ENCODE peak calls at places on chromosomes 16 and 17, in seven cellular contexts. O is A673, V is astrocyte, B is psoas muscle, Z is heart left ventricle, E is neural progenitor cell, H is left lung. T is an unnamed sample.

GRCh38 chr17:2939714-2940351 is 123.6 kb downstream of the OR1D5 start:
- DNase-seq in O (no peak), V (no peak), B (no peak), Z (no peak), E (no peak), H (no peak), T (no peak)

GRCh38 chr16:74291176-74291575 is 5.4 kb upstream of the PSMD7 start:
- DNase-seq in O (no peak), V (no peak), B (no peak), Z (no peak), E (no peak), H (no peak), T (no peak)

GRCh38 chr16:24944206-24944605 is 71.0 kb downstream of the ARHGAP17 start:
- DNase-seq in O (no peak), V (no peak), B (no peak), Z (no peak), E (no peak), H (no peak), T (no peak)

GRCh38 chr17:68809148-68809547 is 146.0 kb downstream of the ABCA8 start:
- DNase-seq in O (no peak), V (no peak), B (no peak), Z (no peak), E (no peak), H (no peak), T (no peak)

GRCh38 chr16:16143038-16143763 is 80.1 kb downstream of the ABCC6 start:
- DNase-seq in O (peak; percentile 17), V (no peak), B (no peak), Z (no peak), E (peak; percentile 37), H (no peak), T (peak; percentile 34)

GRCh38 chr16:57541754-57542435 is 548 bp upstream of the ADGRG5 start:
- DNase-seq in O (no peak), V (no peak), B (no peak), Z (no peak), E (no peak), H (no peak), T (no peak)

GRCh38 chr17:79993390-79994221 is 42.1 kb downstream of the TBC1D16 start:
- DNase-seq in O (peak; percentile 45), V (peak; percentile 59), B (peak; percentile 92), Z (peak; percentile 88), E (peak; percentile 32), H (peak; percentile 85), T (peak; percentile 80)

GRCh38 chr17:79968116-79968515 is 67.6 kb downstream of the TBC1D16 start:
- DNase-seq in O (peak; percentile 42), V (no peak), B (no peak), Z (no peak), E (peak; percentile 74), H (no peak), T (no peak)

GRCh38 chr16:28187595-28188004 is 24.2 kb downstream of the XPO6 start:
- DNase-seq in O (no peak), V (no peak), B (no peak), Z (no peak), E (no peak), H (no peak), T (no peak)

GRCh38 chr16:28188085-28188916 is 23.5 kb downstream of the XPO6 start:
- DNase-seq in O (peak; percentile 87), V (no peak), B (no peak), Z (no peak), E (no peak), H (no peak), T (no peak)

GRCh38 chr16:28189237-28189636 is 22.5 kb downstream of the XPO6 start:
- DNase-seq in O (no peak), V (no peak), B (no peak), Z (no peak), E (no peak), H (no peak), T (no peak)

GRCh38 chr16:28184625-28185024 is 27.1 kb downstream of the XPO6 start:
- DNase-seq in O (no peak), V (no peak), B (no peak), Z (no peak), E (no peak), H (no peak), T (no peak)

GRCh38 chr16:28186752-28187151 is 25.0 kb downstream of the XPO6 start:
- DNase-seq in O (peak; percentile 31), V (peak; percentile 38), B (no peak), Z (no peak), E (no peak), H (no peak), T (no peak)
- H3K4me1 ChIP-seq in O (peaks cover 56% of the 10 kb centered on the region), V (peaks cover 21% of the 10 kb centered on the region), B (peaks cover 31% of the 10 kb centered on the region), Z (peaks cover 16% of the 10 kb centered on the region), E (peaks cover 6% of the 10 kb centered on the region), H (peaks cover 61% of the 10 kb centered on the region), T (peaks cover 10% of the 10 kb centered on the region)

DNA sequence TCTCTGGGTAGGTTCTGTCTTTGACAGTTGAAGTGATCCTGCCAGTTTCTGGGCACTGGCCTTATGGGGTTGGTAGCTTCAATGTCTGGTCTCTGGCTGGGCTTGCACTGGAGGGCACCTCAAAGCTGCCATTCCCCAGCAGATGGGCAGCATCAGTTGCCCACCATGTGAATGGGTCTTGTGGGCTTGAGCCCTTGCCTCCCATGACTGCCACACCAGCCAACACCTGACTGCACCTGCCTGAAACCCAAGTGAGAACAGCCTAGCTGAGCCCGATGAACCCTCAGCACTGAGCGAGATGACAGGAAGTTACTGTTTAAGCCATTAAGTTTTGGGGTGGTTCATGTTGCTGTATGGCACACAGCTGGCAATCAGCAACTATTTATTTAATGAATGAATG is 69.1 kb upstream of the AXIN2 start:
- DNase-seq in O (no peak), V (no peak), B (no peak), Z (no peak), E (no peak), H (no peak), T (no peak)
- H3K4me1 ChIP-seq in O (no peaks in the 10 kb centered on the region), V (peaks cover 19% of the 10 kb centered on the region), B (no peaks in the 10 kb centered on the region), Z (no peaks in the 10 kb centered on the region), E (no peaks in the 10 kb centered on the region), H (peaks cover 6% of the 10 kb centered on the region), T (no peaks in the 10 kb centered on the region)

DNA sequence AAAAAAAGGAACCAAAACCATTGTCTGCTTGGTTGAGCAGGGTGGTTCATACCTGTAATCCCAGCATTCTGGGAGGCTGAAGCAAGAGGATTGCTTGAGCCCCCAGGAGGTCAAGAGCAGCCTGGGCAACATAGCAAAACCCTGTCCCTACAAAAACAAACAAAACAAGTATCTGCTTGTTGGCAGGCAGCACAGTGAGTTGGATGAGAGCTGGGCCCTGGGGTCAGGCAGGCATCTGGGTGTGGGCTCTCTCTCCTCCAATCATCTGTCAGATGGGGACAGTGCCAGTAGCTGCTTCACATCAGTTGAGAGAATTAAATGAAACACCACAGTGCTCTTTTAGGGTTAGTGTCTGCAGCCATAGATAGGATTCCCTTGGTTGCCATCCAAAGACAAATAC is 5.8 kb downstream of the ARMC7 start:
- DNase-seq in O (no peak), V (no peak), B (no peak), Z (no peak), E (no peak), H (no peak), T (no peak)
- H3K4me1 ChIP-seq in O (peaks cover 4% of the 10 kb centered on the region), V (peaks cover 13% of the 10 kb centered on the region), B (peaks cover 4% of the 10 kb centered on the region), Z (peaks cover 8% of the 10 kb centered on the region), E (peaks cover 3% of the 10 kb centered on the region), H (peaks cover 56% of the 10 kb centered on the region), T (no peaks in the 10 kb centered on the region)

GRCh38 chr16:87929986-87930385 is 6.3 kb downstream of the CA5A start:
- DNase-seq in O (no peak), V (no peak), B (no peak), Z (no peak), E (no peak), H (no peak), T (no peak)

GRCh38 chr16:87931504-87931903 is 4.8 kb downstream of the CA5A start:
- DNase-seq in O (no peak), V (peak; percentile 92), B (no peak), Z (no peak), E (no peak), H (no peak), T (peak; percentile 82)

GRCh38 chr16:87936375-87937230 is at the start of gene CA5A:
- DNase-seq in O (no peak), V (no peak), B (no peak), Z (no peak), E (no peak), H (no peak), T (no peak)

GRCh38 chr16:87930456-87930855 is 5.9 kb downstream of the CA5A start:
- DNase-seq in O (peak; percentile 42), V (no peak), B (no peak), Z (no peak), E (no peak), H (no peak), T (peak; percentile 53)

DNA sequence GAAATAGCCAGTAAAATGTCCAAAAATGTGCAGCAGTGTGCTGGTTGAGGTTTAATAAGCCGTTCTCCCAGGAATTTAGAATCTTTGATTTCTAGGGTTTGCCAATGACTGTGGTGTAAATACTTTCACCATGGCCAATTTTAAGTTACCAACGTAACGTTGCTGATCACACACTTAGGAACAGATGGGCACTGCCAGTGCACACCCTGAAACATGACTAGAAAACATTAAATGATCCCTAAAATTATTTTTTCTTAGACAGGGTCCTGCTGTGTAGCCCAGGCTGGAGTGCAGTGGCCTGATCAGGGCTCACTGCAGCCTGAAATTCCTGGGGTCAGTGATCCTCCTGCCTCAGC is 3.2 kb downstream of the CA5A start:
- DNase-seq in O (no peak), V (no peak), B (no peak), Z (no peak), E (no peak), H (no peak), T (no peak)
- H3K4me1 ChIP-seq in O (no peaks in the 10 kb centered on the region), V (peaks cover 12% of the 10 kb centered on the region), B (no peaks in the 10 kb centered on the region), Z (no peaks in the 10 kb centered on the region), E (no peaks in the 10 kb centered on the region), H (no peaks in the 10 kb centered on the region), T (no peaks in the 10 kb centered on the region)

DNA sequence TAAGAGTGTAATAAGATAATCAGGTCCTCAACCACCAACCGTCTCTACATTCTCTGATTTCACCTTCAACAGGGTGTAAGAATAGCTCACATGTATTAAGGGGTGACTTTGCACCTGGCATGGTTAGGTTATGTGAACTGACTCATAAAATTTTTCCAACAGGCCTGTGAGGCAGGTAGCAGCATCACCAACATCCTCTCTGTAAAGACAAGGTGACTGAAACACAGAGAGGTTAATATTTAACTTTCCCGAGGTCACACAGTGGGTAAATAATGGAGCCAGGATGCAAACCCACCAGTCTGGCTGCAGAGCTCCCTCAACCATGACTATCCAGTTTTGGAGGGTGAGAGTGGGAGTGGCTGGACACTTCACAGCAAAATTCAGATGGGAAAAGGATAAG is 317.2 kb downstream of the C16orf95 start:
- DNase-seq in O (no peak), V (no peak), B (no peak), Z (no peak), E (no peak), H (no peak), T (no peak)
- H3K4me1 ChIP-seq in O (no peaks in the 10 kb centered on the region), V (peaks cover 7% of the 10 kb centered on the region), B (no peaks in the 10 kb centered on the region), Z (no peaks in the 10 kb centered on the region), E (peaks cover 4% of the 10 kb centered on the region), H (no peaks in the 10 kb centered on the region), T (no peaks in the 10 kb centered on the region)

DNA sequence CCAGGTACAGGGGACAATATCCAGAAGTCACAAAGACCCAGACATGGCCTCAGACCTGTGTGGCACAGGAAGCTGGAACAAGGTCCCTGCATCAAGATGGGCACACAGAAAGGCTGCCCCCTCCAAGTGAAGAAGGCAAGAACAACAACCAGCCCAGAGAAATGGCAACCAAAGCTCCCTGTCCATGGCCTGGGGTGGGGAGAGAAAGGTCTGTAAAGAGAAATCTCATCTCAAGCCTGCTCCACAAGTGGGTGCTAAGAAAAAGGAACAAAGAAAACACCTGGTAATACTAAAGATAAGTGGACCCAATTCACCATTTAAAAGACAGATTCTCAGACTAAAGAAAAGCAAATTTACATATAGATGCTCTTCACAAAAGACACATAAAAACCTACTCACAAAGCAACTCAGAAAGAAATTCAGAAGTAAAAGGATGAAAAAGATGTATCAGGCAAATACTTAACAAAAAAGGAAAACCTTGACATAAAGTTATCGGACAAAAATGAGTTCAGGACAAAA is 107.4 kb downstream of the PARN start:
- DNase-seq in O (no peak), V (no peak), B (no peak), Z (no peak), E (no peak), H (no peak), T (no peak)
- H3K4me1 ChIP-seq in O (peaks cover 5% of the 10 kb centered on the region), V (no peaks in the 10 kb centered on the region), B (peaks cover 13% of the 10 kb centered on the region), Z (no peaks in the 10 kb centered on the region), E (peaks cover 34% of the 10 kb centered on the region), H (no peaks in the 10 kb centered on the region), T (no peaks in the 10 kb centered on the region)

T was measured in BE2C.